ENCODE peak calls at places on chromosomes 5 and 9, in ten cellular contexts. O is spleen, R is stomach, Q is endothelial cell of umbilical vein, Z is prostate gland, L is transverse colon, C is suprapubic skin, J is sigmoid colon, S is H1, D is GM12878. F is an unnamed sample.
A peak's percentile ranks its signal among the peaks of the same experiment; 100 is the strongest.

GRCh38 chr9:14296462-14296861 is 17.5 kb downstream of the NFIB start:
- DNase-seq in O (no peak), R (peak; percentile 87), Q (no peak), Z (no peak), L (no peak), C (no peak), J (no peak), S (no peak), D (no peak), F (no peak)

GRCh38 chr5:87872986-87873385 is 395.7 kb downstream of the TMEM161B start:
- DNase-seq in O (no peak), R (no peak), Q (no peak), Z (no peak), L (no peak), C (no peak), J (no peak), S (no peak), D (no peak), F (no peak)

GRCh38 chr5:114238771-114239313 is 123.0 kb upstream of the KCNN2 start:
- DNase-seq in O (no peak), R (no peak), Q (no peak), Z (no peak), L (no peak), C (no peak), J (no peak), S (no peak), D (no peak), F (no peak)

GRCh38 chr9:77304543-77304942 is 127.2 kb downstream of the VPS13A start:
- DNase-seq in O (no peak), R (no peak), Q (no peak), Z (no peak), L (no peak), C (no peak), J (no peak), S (no peak), D (no peak), F (no peak)

GRCh38 chr5:59037453-59038168 is 454.7 kb downstream of the RAB3C start:
- DNase-seq in O (no peak), R (no peak), Q (no peak), Z (no peak), L (no peak), C (no peak), J (no peak), S (no peak), D (no peak), F (no peak)

GRCh38 chr9:81335879-81336421 is 353.4 kb downstream of the TLE1 start:
- DNase-seq in O (no peak), R (no peak), Q (no peak), Z (no peak), L (no peak), C (no peak), J (no peak), S (no peak), D (no peak), F (no peak)

GRCh38 chr9:70283848-70284247 is 25.1 kb downstream of the SMC5 start:
- DNase-seq in O (no peak), R (no peak), Q (no peak), Z (no peak), L (no peak), C (no peak), J (no peak), S (no peak), D (no peak), F (no peak)

GRCh38 chr5:172805736-172806255 is 28.3 kb upstream of the ERGIC1 start:
- DNase-seq in O (peak; percentile 79), R (no peak), Q (no peak), Z (no peak), L (no peak), C (no peak), J (no peak), S (no peak), D (no peak), F (no peak)

GRCh38 chr9:131595771-131596743 is 50.7 kb downstream of the PRRT1B start:
- DNase-seq in O (no peak), R (no peak), Q (peak; percentile 67), Z (no peak), L (no peak), C (no peak), J (no peak), S (no peak), D (no peak), F (no peak)

GRCh38 chr9:131591845-131592208 is 46.5 kb downstream of the PRRT1B start:
- DNase-seq in O (no peak), R (no peak), Q (no peak), Z (no peak), L (no peak), C (no peak), J (no peak), S (no peak), D (no peak), F (no peak)

GRCh38 chr9:131593255-131593820 is 48.0 kb downstream of the PRRT1B start:
- DNase-seq in O (no peak), R (no peak), Q (no peak), Z (no peak), L (no peak), C (no peak), J (no peak), S (no peak), D (no peak), F (no peak)

GRCh38 chr9:131594906-131595675 is 49.8 kb downstream of the PRRT1B start:
- DNase-seq in O (no peak), R (no peak), Q (no peak), Z (no peak), L (no peak), C (no peak), J (no peak), S (no peak), D (no peak), F (no peak)

DNA sequence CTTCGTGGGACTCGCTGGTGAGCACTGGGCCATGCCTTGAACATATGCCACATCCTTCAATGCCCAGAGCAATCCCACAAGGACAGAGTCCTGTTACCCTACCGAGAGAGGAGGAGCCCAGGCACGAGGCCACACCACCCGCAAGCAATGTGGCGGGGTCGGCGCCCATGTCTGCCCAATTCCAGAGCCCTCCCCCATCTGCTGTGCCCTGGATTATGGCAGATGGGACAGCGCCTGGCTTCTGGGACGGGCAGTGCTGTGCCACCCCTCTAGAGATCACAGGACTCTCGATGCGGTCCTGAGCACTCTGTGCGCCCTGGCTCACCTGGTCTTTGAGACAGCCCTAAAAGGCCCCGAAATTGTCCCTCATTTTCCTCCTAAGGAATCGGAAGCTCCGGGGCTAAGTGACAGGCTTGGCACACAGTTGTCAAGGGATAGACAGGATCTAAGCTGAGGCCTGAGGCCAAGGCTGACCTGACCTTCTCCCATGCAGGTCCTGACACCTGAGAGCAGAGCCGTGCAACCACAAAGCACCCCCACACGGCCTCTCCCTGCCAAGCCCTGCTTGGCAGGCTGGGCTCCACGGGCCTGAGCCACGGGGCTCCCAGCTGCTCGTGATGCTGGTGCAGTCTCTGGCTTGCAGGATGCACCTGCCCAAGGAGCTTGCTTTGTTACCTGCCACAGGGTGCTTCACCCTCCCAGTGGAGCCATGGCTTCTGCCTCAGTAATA is 48.8 kb downstream of the PRRT1B start:
- DNase-seq in O (no peak), R (no peak), Q (no peak), Z (no peak), L (no peak), C (no peak), J (no peak), S (no peak), D (no peak), F (no peak)
- H3K36me3 ChIP-seq in O (peaks cover 98% of the 10 kb centered on the region), R (peaks cover 97% of the 10 kb centered on the region), Q (peaks cover 7% of the 10 kb centered on the region), Z (peaks cover 10% of the 10 kb centered on the region), L (peaks cover 29% of the 10 kb centered on the region), C (peaks cover 74% of the 10 kb centered on the region), J (peaks cover 40% of the 10 kb centered on the region), S (peaks cover 6% of the 10 kb centered on the region), D (peaks cover 51% of the 10 kb centered on the region), F (peaks cover 21% of the 10 kb centered on the region)

GRCh38 chr5:83589786-83590185 is 118.2 kb downstream of the VCAN start:
- DNase-seq in O (no peak), R (no peak), Q (no peak), Z (no peak), L (no peak), C (no peak), J (no peak), S (no peak), D (no peak), F (no peak)

GRCh38 chr5:83595217-83595616 is 123.7 kb downstream of the VCAN start:
- DNase-seq in O (no peak), R (no peak), Q (no peak), Z (no peak), L (no peak), C (no peak), J (no peak), S (no peak), D (no peak), F (no peak)

GRCh38 chr5:83586874-83587776 is 115.6 kb downstream of the VCAN start:
- DNase-seq in O (no peak), R (no peak), Q (peak; percentile 93), Z (no peak), L (no peak), C (no peak), J (no peak), S (no peak), D (no peak), F (no peak)

DNA sequence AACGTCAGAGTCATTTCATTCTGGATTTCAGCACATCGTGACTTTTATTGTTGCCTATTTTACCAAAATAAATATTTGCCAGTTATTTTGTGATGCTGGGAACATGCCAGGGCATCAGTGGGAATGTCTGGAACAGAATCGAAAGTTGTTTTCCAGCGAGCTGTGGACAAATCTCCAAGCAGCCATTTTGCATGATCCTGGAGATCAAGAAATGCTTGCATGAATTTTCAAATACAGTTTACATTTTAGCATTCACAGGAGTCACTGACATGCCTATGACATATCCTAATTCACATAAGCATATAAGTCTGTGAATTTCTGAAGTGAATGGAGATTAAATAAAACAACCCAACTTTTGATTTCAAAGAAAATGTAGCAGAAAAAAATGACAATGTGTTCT is 119.4 kb downstream of the VCAN start:
- DNase-seq in O (no peak), R (no peak), Q (no peak), Z (no peak), L (no peak), C (no peak), J (no peak), S (no peak), D (no peak), F (no peak)
- TF ChIP-seq POLR2AphosphoS5 in O (no peak), R (no peak), Q (no peak), Z (no peak), L (no peak), C (no peak), J (no peak), S (no peak), D (no peak), F (no peak)

DNA sequence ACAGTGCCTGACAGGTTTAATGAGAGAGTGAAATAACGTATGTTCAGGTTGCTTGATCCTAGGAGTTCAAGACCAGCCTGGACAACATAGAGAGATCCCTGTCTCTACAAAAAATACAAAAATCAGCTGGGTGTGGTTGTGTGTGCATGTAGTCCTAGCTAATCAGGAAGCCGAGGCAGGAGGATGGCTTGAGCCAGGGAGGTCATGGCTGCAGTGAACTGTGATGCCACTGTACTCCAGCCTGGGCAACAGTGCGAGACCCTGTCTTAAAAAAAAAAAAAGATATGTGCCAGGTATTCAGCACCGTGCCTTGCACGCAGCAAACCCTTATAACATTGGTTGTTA is 38.8 kb upstream of the SPRY4 start:
- DNase-seq in O (no peak), R (no peak), Q (no peak), Z (no peak), L (no peak), C (peak; percentile 9), J (peak; percentile 7), S (no peak), D (no peak), F (no peak)
- TF ChIP-seq POLR2A in O (no peak), R (no peak), Q (no peak), Z (no peak), L (no peak), C (no peak), J (no peak), S (no peak), D (no peak), F (no peak)

DNA sequence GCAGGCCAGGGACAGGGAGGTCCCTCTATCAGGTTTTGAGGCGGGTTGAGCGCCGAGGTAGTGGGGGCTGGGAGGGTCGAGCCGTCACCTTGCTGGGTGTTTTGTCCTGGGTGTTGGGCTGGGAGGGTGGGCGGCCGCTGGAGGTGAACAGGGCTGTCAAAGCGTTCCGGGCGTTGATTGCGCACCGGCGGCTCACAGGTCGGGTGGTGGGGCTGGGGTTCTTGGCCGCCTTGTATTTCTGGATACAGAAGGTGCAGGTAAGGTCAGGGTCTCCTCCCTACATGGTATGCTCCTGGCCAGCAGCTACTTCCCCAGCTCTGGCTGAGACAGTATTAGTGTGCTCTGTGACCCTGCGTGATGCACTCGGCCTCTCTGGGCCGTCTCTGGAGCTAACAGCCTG is 6.1 kb downstream of the BBLN start:
- DNase-seq in O (no peak), R (no peak), Q (no peak), Z (no peak), L (no peak), C (no peak), J (no peak), S (no peak), D (no peak), F (no peak)
- H3K36me3 ChIP-seq in O (peaks cover 93% of the 10 kb centered on the region), R (peaks cover 90% of the 10 kb centered on the region), Q (peaks cover 8% of the 10 kb centered on the region), Z (peaks cover 39% of the 10 kb centered on the region), L (peaks cover 41% of the 10 kb centered on the region), C (peaks cover 73% of the 10 kb centered on the region), J (peaks cover 46% of the 10 kb centered on the region), S (peaks cover 60% of the 10 kb centered on the region), D (peaks cover 19% of the 10 kb centered on the region), F (peaks cover 4% of the 10 kb centered on the region)

F was measured in breast epithelium.